ENCODE peak calls at places on chromosomes 12 and 14, in seven cellular contexts. I, J, D, N, H, Z and E are unnamed samples. For H3K9me3, the result is how much of the 10 kb centered on the place peaks cover.

GRCh38 chr12:48882325-48882687 is 16.6 kb upstream of the RND1 start:
- DNase-seq in D (no peak), J (peak), N (peak), H (peak), I (peak), Z (no peak), E (peak)

GRCh38 chr14:42407153-42407552 is 800.5 kb downstream of the LRFN5 start:
- DNase-seq in Z (no peak), H (no peak), N (no peak), J (no peak), I (no peak), D (no peak), E (no peak)

GRCh38 chr14:74571901-74572828 is 39.9 kb downstream of the LTBP2 start:
- DNase-seq in Z (peak), D (peak), I (no peak), N (peak), J (no peak), H (peak), E (peak)

GRCh38 chr12:44835641-44836379 is 40.3 kb downstream of the NELL2 start:
- DNase-seq in N (no peak), I (no peak), D (no peak), Z (no peak), J (no peak), H (no peak), E (no peak)

GRCh38 chr14:76919431-76919810 is 93.2 kb downstream of the LRRC74A start:
- DNase-seq in H (no peak), I (no peak), N (no peak), J (no peak), Z (no peak), D (no peak), E (peak)

GRCh38 chr14:105482486-105483110 is 4.1 kb upstream of the CRIP1 start:
- DNase-seq in N (peak), D (no peak), I (no peak), H (no peak), Z (no peak), J (no peak), E (no peak)

GRCh38 chr14:68374682-68375081 is 418.2 kb downstream of the ZFP36L1 start:
- DNase-seq in D (no peak), H (no peak), Z (peak), N (no peak), J (no peak), I (no peak), E (no peak)

GRCh38 chr12:10448236-10448635 is 4.9 kb downstream of the KLRC1 start:
- DNase-seq in H (no peak), N (no peak), Z (no peak), I (no peak), D (no peak), J (no peak), E (no peak)

GRCh38 chr12:85036241-85036707 is at the start of the genes LRRIQ1 and TSPAN19:
- DNase-seq in N (peak), H (peak), I (peak), J (peak), D (peak), Z (peak), E (peak)

GRCh38 chr12:20527396-20528154 is 159.2 kb downstream of the PDE3A start:
- DNase-seq in I (no peak), N (no peak), J (no peak), H (no peak), D (no peak), Z (no peak), E (no peak)

GRCh38 chr12:19694627-19695026 is 255.3 kb downstream of the AEBP2 start:
- DNase-seq in H (no peak), I (no peak), J (no peak), Z (no peak), D (no peak), N (no peak), E (no peak)

GRCh38 chr14:94612174-94612573 is at the start of gene SERPINA3:
- DNase-seq in N (no peak), D (no peak), J (no peak), H (no peak), Z (no peak), I (no peak), E (no peak)

GRCh38 chr12:71469235-71469873 is 29.8 kb downstream of the LGR5 start:
- DNase-seq in D (no peak), H (no peak), I (no peak), J (no peak), Z (no peak), N (no peak), E (peak)

GRCh38 chr12:4849024-4849594 is 60.6 kb upstream of the KCNA1 start:
- DNase-seq in N (no peak), I (no peak), Z (no peak), H (peak), J (no peak), D (peak), E (peak)

GRCh38 chr12:90211017-90211416 is 502.4 kb upstream of the ATP2B1 start:
- DNase-seq in H (peak), I (no peak), D (no peak), J (no peak), Z (no peak), N (no peak), E (peak)

GRCh38 chr14:94028450-94028826 is 2.3 kb downstream of the OTUB2 start:
- DNase-seq in N (no peak), Z (no peak), J (no peak), H (no peak), D (no peak), I (no peak), E (peak)

GRCh38 chr12:4797096-4797495 is 76.9 kb downstream of the GALNT8 start:
- DNase-seq in N (no peak), J (no peak), D (no peak), H (no peak), Z (no peak), I (no peak), E (no peak)

GRCh38 chr12:43148711-43149110 is 403.3 kb downstream of the ADAMTS20 start:
- DNase-seq in N (no peak), D (no peak), J (no peak), H (no peak), I (no peak), Z (no peak), E (no peak)

GRCh38 chr14:54175298-54175942 is 218.8 kb upstream of the BMP4 start:
- DNase-seq in I (peak), J (no peak), N (peak), Z (peak), D (peak), H (peak), E (peak)

GRCh38 chr14:75068294-75069020 is 984 bp upstream of the ZC2HC1C start:
- DNase-seq in J (no peak), H (no peak), N (no peak), D (no peak), I (no peak), Z (no peak), E (no peak)

GRCh38 chr12:111041091-111041490 is 120.7 kb upstream of the MYL2 start:
- DNase-seq in H (no peak), Z (no peak), I (no peak), D (no peak), N (no peak), J (no peak), E (no peak)

GRCh38 chr12:122523846-122524718 is 2.7 kb downstream of the RSRC2 start:
- DNase-seq in N (no peak), D (no peak), J (no peak), Z (no peak), I (no peak), H (no peak), E (no peak)

GRCh38 chr12:10607885-10608458 is 5.4 kb downstream of the MAGOHB start:
- DNase-seq in N (no peak), I (no peak), J (no peak), Z (no peak), D (peak), H (peak), E (peak)

GRCh38 chr14:88210426-88210825 is 112.6 kb downstream of the KCNK10 start:
- DNase-seq in J (no peak), I (peak), D (no peak), N (peak), Z (no peak), H (no peak), E (no peak)

DNA sequence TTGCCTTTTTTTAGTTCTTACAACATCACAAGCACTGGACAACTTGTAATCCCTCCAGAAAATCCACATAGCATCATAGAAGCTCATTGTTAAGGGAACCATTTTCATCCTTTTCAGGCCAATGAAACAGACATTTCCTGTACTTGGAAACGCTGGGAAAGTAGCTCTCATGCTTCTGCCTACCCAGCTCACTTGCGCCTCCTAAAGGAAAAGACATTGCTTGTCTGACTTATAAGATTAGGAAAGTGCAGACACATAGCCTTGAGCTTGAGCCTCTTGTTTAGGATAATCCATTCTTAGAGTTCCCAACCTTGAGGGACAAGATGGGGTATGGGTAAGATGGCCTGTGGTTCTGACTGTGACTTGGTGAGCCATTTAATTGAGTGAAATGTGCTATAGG is 589.5 kb downstream of the NOVA1 start:
- DNase-seq in D (peak), N (no peak), I (no peak), H (peak), Z (no peak), J (no peak), E (peak)
- H3K9me3 ChIP-seq in D (under half), N (under half), I (under half), H (under half), Z (under half), J (under half), E (under half)

DNA sequence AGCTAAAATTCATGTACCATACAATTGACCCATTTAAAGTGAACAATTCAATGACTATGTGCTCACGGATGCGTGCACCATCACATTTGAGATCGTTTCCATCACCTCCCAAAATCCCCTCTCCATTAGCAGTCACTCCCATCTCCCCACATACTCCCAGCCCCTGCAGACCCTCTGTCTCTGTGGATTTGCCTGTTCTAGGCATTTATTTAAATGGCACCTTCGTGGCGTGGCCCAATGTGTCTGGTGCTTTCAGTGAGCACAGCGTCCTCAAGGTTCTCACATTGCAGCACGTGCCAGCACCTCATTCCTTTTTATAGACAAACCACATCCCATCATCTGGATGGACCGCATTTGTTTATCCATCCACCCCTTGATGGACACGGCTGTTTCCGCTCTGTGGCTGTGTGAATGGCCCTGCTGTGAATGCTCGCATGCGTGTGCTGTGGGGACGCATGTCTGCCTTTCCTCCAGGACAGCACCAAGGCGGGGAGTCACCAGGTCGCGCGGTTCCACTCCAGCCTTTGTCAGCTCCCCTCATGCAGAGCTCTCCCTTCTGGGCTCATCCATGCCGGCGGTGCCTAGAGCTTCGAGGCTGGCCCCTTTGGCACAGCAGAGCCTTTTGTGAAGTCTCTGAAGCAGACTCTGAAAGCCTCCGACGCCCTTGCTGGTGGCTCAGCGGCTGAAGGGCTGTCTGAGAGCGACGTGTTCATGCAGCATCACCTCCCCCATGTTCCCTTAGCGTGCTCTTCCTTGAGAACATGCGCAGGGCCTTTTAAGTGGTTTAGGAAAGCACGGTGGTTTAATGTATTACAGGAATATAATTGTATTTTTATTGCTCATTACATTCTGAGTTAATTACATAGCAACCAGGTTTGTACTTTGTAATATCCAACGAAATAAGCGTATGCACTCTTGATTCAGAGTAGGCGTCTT is 184.4 kb downstream of the KIF26A start:
- DNase-seq in Z (no peak), N (no peak), J (peak), D (no peak), I (no peak), H (no peak), E (no peak)
- H3K9me3 ChIP-seq in Z (under half), N (under half), J (under half), D (under half), I (under half), H (under half), E (under half)

GRCh38 chr14:72420749-72421452 is 473.0 kb downstream of the DPF3 start:
- DNase-seq in I (peak), H (peak), D (peak), Z (peak), J (peak), N (peak), E (peak)

GRCh38 chr14:72423957-72424356 is 469.9 kb downstream of the DPF3 start:
- DNase-seq in Z (no peak), N (no peak), D (no peak), I (no peak), J (no peak), H (no peak), E (no peak)

GRCh38 chr14:72416081-72416849 is 477.6 kb downstream of the DPF3 start:
- DNase-seq in Z (no peak), H (no peak), N (no peak), J (no peak), D (no peak), I (no peak), E (no peak)

GRCh38 chr14:72416892-72417291 is 477.0 kb downstream of the DPF3 start:
- DNase-seq in I (no peak), H (no peak), D (no peak), J (no peak), Z (no peak), N (no peak), E (peak)

DNA sequence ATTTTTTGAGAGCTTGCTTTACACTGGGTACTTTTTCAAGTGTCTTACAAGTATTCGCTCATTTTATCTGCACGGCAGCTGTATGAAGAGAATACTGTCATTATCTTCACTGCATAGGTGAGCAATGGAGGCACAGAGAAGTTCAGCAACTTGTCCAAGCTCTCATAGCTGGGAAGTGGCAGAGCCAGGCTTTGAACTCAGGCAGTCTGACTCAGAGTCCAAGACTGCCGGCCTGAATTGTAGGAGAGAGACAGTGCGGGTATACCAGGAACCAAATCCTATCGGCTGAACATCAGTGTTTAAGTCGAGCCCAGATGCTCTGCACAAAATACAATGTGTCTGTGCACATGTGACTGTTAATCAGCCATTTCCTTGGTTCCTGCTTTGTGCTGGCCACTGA is 474.7 kb downstream of the DPF3 start:
- DNase-seq in J (no peak), N (no peak), D (no peak), Z (no peak), H (no peak), I (no peak), E (no peak)
- H3K9me3 ChIP-seq in J (under half), N (under half), D (under half), Z (under half), H (under half), I (under half), E (under half)

GRCh38 chr12:56863789-56864188 is 70.4 kb downstream of the SDR9C7 start:
- DNase-seq in H (no peak), J (no peak), Z (no peak), I (no peak), N (no peak), D (no peak), E (no peak)
- H3K9me3 ChIP-seq in H (under half), J (half or more), Z (under half), I (under half), N (under half), D (under half), E (half or more)